ENCODE peak calls at places on chromosomes 1 and 21, in six cellular contexts. R is fibroblast of the conjunctiva; O is stimulated activated CD8-positive, alpha-beta memory T cell treated with anti-CD3 and anti-CD28 coated beads, Interleukin-2, amount 100 ng/mL, for 48 hours; T is Karpas-422; D is activated CD4-positive, CD25-positive, alpha-beta regulatory T cell treated with anti-CD3 and anti-CD28 coated beads, Interleukin-2, amount 50 U/mL, for 16 hours; P is SK-N-DZ. Z is an unnamed sample.

GRCh38 chr1:168824418-168824817 is 95.4 kb upstream of the DPT start:
- DNase-seq in R (no peak), O (no peak), T (no peak), D (no peak), P (no peak), Z (no peak)

GRCh38 chr1:29896791-29897725 is 660.7 kb downstream of the PTPRU start:
- DNase-seq in R (no peak), O (no peak), T (no peak), D (no peak), P (no peak), Z (no peak)

GRCh38 chr1:22814176-22815042 is 103.8 kb downstream of the EPHB2 start:
- DNase-seq in R (peak; percentile 76), O (no peak), T (peak; percentile 79), D (no peak), P (no peak), Z (peak; percentile 71)

GRCh38 chr21:34642211-34643075 is 26.4 kb upstream of the CLIC6 start:
- DNase-seq in R (no peak), O (no peak), T (peak; percentile 46), D (no peak), P (no peak), Z (no peak)

GRCh38 chr1:202276081-202276715 is 65.5 kb downstream of the UBE2T start:
- DNase-seq in R (no peak), O (no peak), T (no peak), D (no peak), P (no peak), Z (no peak)

GRCh38 chr1:16174886-16175598 is 19.2 kb upstream of the EPHA2 start:
- DNase-seq in R (no peak), O (no peak), T (no peak), D (no peak), P (no peak), Z (no peak)

GRCh38 chr1:31416101-31416736 is 3.2 kb downstream of the SERINC2 start:
- DNase-seq in R (no peak), O (no peak), T (no peak), D (no peak), P (no peak), Z (no peak)

GRCh38 chr1:15246960-15247614 is at the start of gene FHAD1:
- DNase-seq in R (peak; percentile 40), O (peak; percentile 36), T (no peak), D (no peak), P (peak; percentile 45), Z (no peak)

GRCh38 chr1:3992103-3992556 is 92.1 kb upstream of the C1orf174 start:
- DNase-seq in R (no peak), O (no peak), T (no peak), D (no peak), P (no peak), Z (no peak)

GRCh38 chr1:201676061-201676644 is 137.2 kb downstream of the NAV1 start:
- DNase-seq in R (no peak), O (no peak), T (no peak), D (no peak), P (no peak), Z (no peak)